ENCODE peak calls at places on chromosomes 11 and 22, in four cellular contexts. S is MM.1S, Y is endothelial cell of umbilical vein, R is mammary epithelial cell. C is an unnamed sample.

GRCh38 chr11:101759771-101760450 is 154.9 kb upstream of the CEP126 start:
- DNase-seq in S (no peak), Y (peak), R (no peak), C (no peak)

GRCh38 chr11:117559698-117560097 is 232.0 kb downstream of the CEP164 start:
- DNase-seq in S (no peak), Y (no peak), R (no peak), C (no peak)

GRCh38 chr11:105910095-105910715 is 111.8 kb downstream of the MSANTD4 start:
- DNase-seq in S (no peak), Y (peak), R (peak), C (peak)

GRCh38 chr11:117843666-117844484 is 19.3 kb upstream of the FXYD2 start:
- DNase-seq in S (peak), Y (peak), R (peak), C (peak)

GRCh38 chr11:69721745-69722144 is 17.9 kb upstream of the FGF19 start:
- DNase-seq in S (no peak), Y (no peak), R (no peak), C (no peak)

GRCh38 chr22:35894464-35894878 is 134.2 kb downstream of the RBFOX2 start:
- DNase-seq in S (no peak), Y (no peak), R (peak), C (no peak)

GRCh38 chr11:67665537-67666302 is 8.7 kb downstream of the ALDH3B2 start:
- DNase-seq in S (no peak), Y (no peak), R (no peak), C (no peak)

GRCh38 chr11:89736566-89736965 is 26.5 kb downstream of the TRIM77 start:
- DNase-seq in S (no peak), Y (no peak), R (peak), C (no peak)

GRCh38 chr22:23815781-23816551 is 22.8 kb downstream of the DERL3 start:
- DNase-seq in S (no peak), Y (no peak), R (no peak), C (no peak)

GRCh38 chr11:70854891-70855556 is 397.4 kb downstream of the SHANK2 start:
- DNase-seq in S (no peak), Y (no peak), R (no peak), C (no peak)

GRCh38 chr11:8167796-8168195 is 1.0 kb downstream of the RIC3 start:
- DNase-seq in S (no peak), Y (no peak), R (peak), C (no peak)

GRCh38 chr11:73344191-73344607 is 32.0 kb upstream of the RELT start:
- DNase-seq in S (no peak), Y (no peak), R (no peak), C (no peak)

GRCh38 chr22:45842141-45842831 is 134.7 kb downstream of the WNT7B start:
- DNase-seq in S (no peak), Y (no peak), R (peak), C (peak)

GRCh38 chr11:8674859-8675258 is 7.6 kb downstream of the TRIM66 start:
- DNase-seq in S (no peak), Y (no peak), R (no peak), C (no peak)

GRCh38 chr22:27795053-27795452 is 6.5 kb downstream of the MN1 start:
- DNase-seq in S (no peak), Y (no peak), R (no peak), C (no peak)

GRCh38 chr11:118653684-118654390 is 25.6 kb downstream of the TREH start:
- DNase-seq in S (no peak), Y (no peak), R (no peak), C (no peak)

GRCh38 chr11:45896392-45897068 is 10.5 kb downstream of the FREY1 start:
- DNase-seq in S (no peak), Y (no peak), R (no peak), C (no peak)

GRCh38 chr11:122100222-122101080 is 15.6 kb downstream of the BLID start:
- DNase-seq in S (no peak), Y (peak), R (peak), C (peak)

GRCh38 chr11:114799524-114799923 is 121.2 kb downstream of the NXPE2 start:
- DNase-seq in S (no peak), Y (no peak), R (no peak), C (no peak)

GRCh38 chr22:50700387-50701075 is 27.9 kb downstream of the SHANK3 start:
- DNase-seq in S (no peak), Y (peak), R (no peak), C (peak)

GRCh38 chr22:24137595-24137994 is 43.7 kb upstream of the SUSD2 start:
- DNase-seq in S (no peak), Y (peak), R (no peak), C (peak)

GRCh38 chr22:44205713-44206645 is 25.3 kb downstream of the PARVG start:
- DNase-seq in S (no peak), Y (no peak), R (no peak), C (no peak)

GRCh38 chr11:67691149-67691548 is 16.7 kb upstream of the ALDH3B2 start:
- DNase-seq in S (no peak), Y (no peak), R (no peak), C (no peak)

GRCh38 chr11:112085822-112086421 is 634 bp downstream of the TIMM8B start:
- DNase-seq in S (peak), Y (no peak), R (peak), C (no peak)

GRCh38 chr11:79413258-79413657 is 27.6 kb downstream of the TENM4 start:
- DNase-seq in S (no peak), Y (no peak), R (peak), C (peak)

GRCh38 chr11:134358165-134358852 is 26.5 kb downstream of the GLB1L2 start:
- DNase-seq in S (no peak), Y (no peak), R (no peak), C (no peak)

GRCh38 chr11:123286761-123287160 is 91.7 kb upstream of the CLMP start:
- DNase-seq in S (no peak), Y (no peak), R (no peak), C (no peak)

GRCh38 chr11:3155691-3156258 is 9.3 kb downstream of the OSBPL5 start:
- DNase-seq in S (no peak), Y (no peak), R (no peak), C (no peak)

GRCh38 chr11:24697722-24698121 is 200.9 kb downstream of the LUZP2 start:
- DNase-seq in S (no peak), Y (peak), R (peak), C (peak)

GRCh38 chr11:69540118-69541000 is 58.9 kb downstream of the LINC01488 start:
- DNase-seq in S (no peak), Y (peak), R (no peak), C (no peak)

GRCh38 chr11:28701760-28702449 is 593.7 kb downstream of the METTL15 start:
- DNase-seq in S (no peak), Y (peak), R (peak), C (no peak)

GRCh38 chr11:15038963-15039362 is 34.4 kb upstream of the CALCB start:
- DNase-seq in S (no peak), Y (no peak), R (peak), C (no peak)

GRCh38 chr11:71342116-71342515 is 89.7 kb upstream of the SHANK2 start:
- DNase-seq in S (no peak), Y (no peak), R (peak), C (no peak)

DNA sequence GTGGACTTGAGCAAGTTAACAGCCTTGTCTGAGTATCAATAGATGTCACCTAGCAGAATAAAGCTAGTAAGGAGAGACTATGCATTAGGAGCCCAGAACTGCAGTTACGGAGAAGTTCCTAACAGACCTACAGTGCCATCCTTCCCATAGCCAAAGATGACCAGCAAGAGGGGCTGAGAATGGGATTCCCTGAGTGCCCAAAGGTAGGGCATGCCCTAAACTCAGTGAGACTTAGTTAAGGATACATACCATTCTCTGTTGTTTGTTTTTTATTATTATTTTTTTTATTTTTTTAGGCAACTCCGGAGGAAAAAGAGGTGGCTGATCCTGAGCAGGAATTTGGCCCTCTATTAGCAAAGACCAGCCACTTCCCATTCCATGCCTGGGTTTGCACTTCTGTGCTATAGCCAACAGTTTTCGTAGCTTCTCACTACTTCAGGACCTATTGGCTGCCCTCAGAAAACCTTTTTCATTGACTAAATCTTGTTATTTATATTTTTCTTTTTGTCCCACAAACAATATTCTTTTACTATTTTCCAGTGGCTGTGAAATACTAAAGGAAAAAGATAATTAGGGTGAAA is 33.3 kb upstream of the CCDC34 start:
- DNase-seq in S (no peak), Y (no peak), R (no peak), C (no peak)
- H3K4me2 ChIP-seq in S (no peak), Y (no peak), R (no peak), C (peak)

GRCh38 chr11:12212181-12212820 is 101.9 kb downstream of the MICAL2 start:
- DNase-seq in S (no peak), Y (no peak), R (no peak), C (no peak)
- TF ChIP-seq CTCF in S (no peak), Y (no peak), R (no peak), C (no peak)

DNA sequence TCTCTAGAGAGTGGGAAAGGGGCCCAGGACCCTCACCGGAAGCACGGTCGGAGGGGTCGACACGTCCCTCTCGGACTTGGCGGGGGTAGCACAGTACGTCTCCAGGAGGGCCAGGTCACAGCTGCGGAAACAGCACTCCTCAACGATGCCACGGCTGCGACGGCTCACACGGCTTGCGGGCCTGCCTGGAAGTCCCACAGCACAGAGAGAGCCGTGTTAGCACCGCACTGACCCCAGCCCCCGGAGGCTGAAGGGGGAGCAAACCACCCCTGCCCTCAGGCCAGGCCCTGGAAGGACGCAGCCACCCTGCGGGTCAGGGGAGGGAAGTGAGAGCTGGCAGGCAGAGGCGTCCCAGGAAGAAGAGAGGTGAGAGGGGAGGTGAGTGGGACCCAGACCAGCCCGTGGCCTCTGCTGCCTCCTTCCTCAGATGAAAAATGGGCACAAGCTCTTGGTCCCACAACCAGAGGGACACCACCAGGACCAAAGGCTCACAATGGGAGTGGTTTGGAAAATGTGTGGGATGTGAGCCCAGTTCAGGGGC is 5.6 kb downstream of the IGF2 start:
- DNase-seq in S (no peak), Y (no peak), R (no peak), C (no peak)
- TF ChIP-seq EZH2 in S (no peak), Y (no peak), R (peak), C (no peak)

GRCh38 chr11:108933630-108934029 is 268.8 kb downstream of the DDX10 start:
- DNase-seq in S (no peak), Y (no peak), R (no peak), C (peak)
- H3K4me2 ChIP-seq in S (no peak), Y (no peak), R (no peak), C (peak)

DNA sequence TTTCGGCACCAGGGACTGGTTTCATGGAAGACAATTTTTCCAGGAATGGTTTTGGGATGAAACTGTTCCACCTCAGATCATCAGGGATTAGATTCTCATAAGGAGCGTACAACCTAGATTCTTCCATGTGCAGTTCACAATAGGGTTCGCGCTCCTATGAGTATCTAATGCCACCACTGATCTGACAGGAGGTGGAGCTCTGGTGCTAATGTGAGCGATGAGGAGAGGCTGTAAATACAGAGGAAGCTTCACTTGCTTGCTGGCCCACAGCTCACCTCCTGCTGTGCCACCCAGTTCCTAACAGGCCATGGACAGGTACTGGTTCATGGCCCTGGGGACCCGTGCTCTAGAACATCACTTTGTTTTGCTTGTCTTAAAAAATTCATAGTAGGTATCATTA is 41.8 kb upstream of the AMPD3 start:
- DNase-seq in S (peak), Y (peak), R (peak), C (no peak)
- TF ChIP-seq CTCF in S (peak), Y (no peak), R (no peak), C (no peak)

GRCh38 chr11:280762-281485 is 2.7 kb downstream of the NLRP6 start:
- DNase-seq in S (no peak), Y (no peak), R (peak), C (no peak)
- TF ChIP-seq EZH2 in S (no peak), Y (peak), R (peak), C (peak)

GRCh38 chr11:130452941-130453340 is 4.5 kb downstream of the ADAMTS15 start:
- DNase-seq in S (no peak), Y (no peak), R (no peak), C (no peak)
- H3K4me2 ChIP-seq in S (no peak), Y (no peak), R (no peak), C (no peak)

GRCh38 chr11:81707881-81708280 is 1025.8 kb downstream of the FAM181B start:
- DNase-seq in S (no peak), Y (no peak), R (no peak), C (no peak)
- TF ChIP-seq CTCF in S (peak), Y (no peak), R (peak), C (no peak)

GRCh38 chr11:17477084-17477333 is 364 bp upstream of the ABCC8 start:
- DNase-seq in S (no peak), Y (no peak), R (no peak), C (no peak)

GRCh38 chr11:17475666-17476316 is 854 bp downstream of the ABCC8 start:
- DNase-seq in S (no peak), Y (no peak), R (no peak), C (no peak)

GRCh38 chr11:17477361-17477760 is 716 bp upstream of the ABCC8 start:
- DNase-seq in S (no peak), Y (no peak), R (no peak), C (no peak)

GRCh38 chr11:17478064-17478463 is 1.4 kb upstream of the ABCC8 start:
- DNase-seq in S (no peak), Y (no peak), R (no peak), C (no peak)

GRCh38 chr11:17476317-17477083 is at the start of gene ABCC8:
- DNase-seq in S (no peak), Y (no peak), R (peak), C (no peak)
- TF ChIP-seq EZH2 in S (no peak), Y (no peak), R (no peak), C (peak)